ENCODE peak calls at places on chromosome 7, in eight cellular contexts. C, Y, H, F, P, N, U and D are unnamed samples.
A peak's percentile ranks its signal among the peaks of the same experiment; 100 is the strongest.

GRCh38 chr7:79608005-79608404 is 154.5 kb upstream of the MAGI2 start:
- DNase-seq in Y (no peak), F (no peak), C (no peak), P (no peak), N (no peak), U (no peak), H (no peak), D (no peak)

GRCh38 chr7:50595538-50596102 is 30.4 kb upstream of the DDC start:
- DNase-seq in H (no peak), N (no peak), F (peak; percentile 34), Y (peak; percentile 43), C (no peak), P (no peak), U (peak; percentile 65), D (no peak)

GRCh38 chr7:121562274-121562673 is 166.2 kb upstream of the FAM3C start:
- DNase-seq in H (no peak), F (no peak), N (no peak), U (no peak), C (no peak), Y (no peak), P (no peak), D (no peak)

GRCh38 chr7:18087031-18087686 is 59.5 kb upstream of the PRPS1L1 start:
- DNase-seq in C (no peak), H (no peak), Y (no peak), F (no peak), P (peak; percentile 59), U (no peak), N (no peak), D (no peak)

GRCh38 chr7:111438369-111439289 is 123.7 kb downstream of the IMMP2L start:
- DNase-seq in C (no peak), U (no peak), H (no peak), F (no peak), P (no peak), Y (no peak), N (no peak), D (no peak)

GRCh38 chr7:5295039-5296014 is 12.6 kb downstream of the SLC29A4 start:
- DNase-seq in P (no peak), F (no peak), C (no peak), U (no peak), N (no peak), H (no peak), Y (no peak), D (no peak)

GRCh38 chr7:138735399-138735798 is 34.2 kb upstream of the SVOPL start:
- DNase-seq in C (no peak), F (no peak), U (no peak), N (no peak), P (no peak), H (no peak), Y (no peak), D (no peak)

GRCh38 chr7:81600608-81601007 is 169.2 kb downstream of the HGF start:
- DNase-seq in H (no peak), C (no peak), N (no peak), F (no peak), U (no peak), P (no peak), Y (no peak), D (no peak)

GRCh38 chr7:105559926-105560325 is 21.4 kb downstream of the EFCAB10 start:
- DNase-seq in N (no peak), P (no peak), U (no peak), F (no peak), Y (no peak), C (no peak), H (no peak), D (no peak)

GRCh38 chr7:129228633-129229032 is 3.8 kb downstream of the AHCYL2 start:
- DNase-seq in Y (no peak), N (no peak), P (no peak), H (no peak), C (no peak), F (no peak), U (no peak), D (no peak)

GRCh38 chr7:50652400-50653115 is 87.4 kb upstream of the DDC start:
- DNase-seq in P (no peak), Y (no peak), C (no peak), N (no peak), H (no peak), F (no peak), U (no peak), D (no peak)

GRCh38 chr7:63925626-63926460 is 72.8 kb upstream of the ZNF722 start:
- DNase-seq in U (peak; percentile 82), N (peak; percentile 64), Y (peak; percentile 94), C (peak; percentile 93), H (peak; percentile 92), F (no peak), P (peak; percentile 96), D (peak; percentile 94)

GRCh38 chr7:140261522-140261921 is 84.7 kb upstream of the KDM7A start:
- DNase-seq in F (no peak), N (no peak), P (no peak), U (no peak), Y (no peak), H (no peak), C (no peak), D (no peak)

GRCh38 chr7:84372712-84373111 is 178.1 kb upstream of the SEMA3A start:
- DNase-seq in Y (no peak), H (no peak), N (no peak), F (no peak), U (no peak), C (no peak), P (no peak), D (no peak)

GRCh38 chr7:135980665-135981180 is 3.6 kb upstream of the MTPN start:
- DNase-seq in F (no peak), C (no peak), Y (no peak), U (no peak), P (no peak), N (peak; percentile 14), H (peak; percentile 21), D (peak; percentile 56)

GRCh38 chr7:150941983-150942590 is 36.0 kb downstream of the KCNH2 start:
- DNase-seq in H (no peak), P (peak; percentile 82), Y (no peak), F (no peak), U (no peak), C (peak; percentile 60), N (no peak), D (peak; percentile 68)

GRCh38 chr7:152521420-152522337 is 85.9 kb upstream of the KMT2C start:
- DNase-seq in C (no peak), H (no peak), F (no peak), Y (no peak), N (no peak), P (no peak), U (no peak), D (peak; percentile 20)

GRCh38 chr7:128841961-128842673 is 11.9 kb downstream of the FLNC start:
- DNase-seq in U (peak; percentile 83), C (peak; percentile 68), Y (peak; percentile 32), H (peak; percentile 36), N (no peak), F (no peak), P (no peak), D (peak; percentile 48)

GRCh38 chr7:155489862-155490696 is 32.1 kb downstream of the EN2 start:
- DNase-seq in U (no peak), N (no peak), P (peak; percentile 78), C (no peak), F (no peak), Y (no peak), H (no peak), D (no peak)

GRCh38 chr7:11221931-11222330 is 248.3 kb downstream of the PHF14 start:
- DNase-seq in C (no peak), U (no peak), F (no peak), H (no peak), Y (no peak), P (no peak), N (no peak), D (no peak)

DNA sequence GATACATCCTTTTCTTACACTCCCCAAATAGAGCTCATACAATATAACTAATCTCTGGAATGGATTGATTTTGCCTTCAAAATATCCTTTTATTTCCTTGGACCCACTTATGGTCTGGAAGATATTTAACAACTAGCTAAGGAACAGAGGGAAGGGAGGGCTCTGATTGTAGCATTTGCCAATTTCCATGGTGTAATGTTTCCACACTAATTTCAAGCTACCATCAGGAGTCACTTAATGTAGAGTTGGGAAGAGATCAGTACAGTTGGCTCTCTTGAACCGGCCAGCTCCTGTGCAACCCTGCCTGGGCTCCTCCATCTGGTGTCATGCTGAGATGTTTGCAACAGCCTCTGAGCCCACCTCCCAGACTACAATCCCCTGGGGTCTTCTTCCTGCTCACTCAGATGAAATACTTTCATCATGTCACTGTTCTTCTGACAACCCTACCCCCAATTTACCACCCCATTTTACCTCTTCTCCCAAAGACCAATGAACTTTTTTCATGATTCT is 8.0 kb upstream of the IL6 start:
- DNase-seq in Y (no peak), H (no peak), N (no peak), C (no peak), P (no peak), F (no peak), U (no peak), D (no peak)
- H3K27ac ChIP-seq in Y (no peak overlapping the region), H (no peak overlapping the region), N (no peak overlapping the region), C (no peak overlapping the region), P (no peak overlapping the region), F (no peak overlapping the region), U (peak overlapping the region; percentile 67), D (no peak overlapping the region)

GRCh38 chr7:30779574-30779973 is 8.4 kb downstream of the MINDY4 start:
- DNase-seq in U (no peak), N (no peak), P (no peak), H (no peak), F (no peak), C (no peak), Y (no peak), D (no peak)
- TF ChIP-seq POLR2A in U (no peak), N (no peak), P (no peak), H (no peak), F (no peak), C (no peak), Y (no peak), D (no peak)

GRCh38 chr7:47252706-47253105 is 329.2 kb downstream of the TNS3 start:
- DNase-seq in Y (no peak), U (no peak), F (no peak), H (no peak), C (no peak), N (no peak), P (no peak), D (no peak)
- TF ChIP-seq CTCF in Y (no peak), U (no peak), F (no peak), H (no peak), C (no peak), N (no peak), P (no peak), D (no peak)

DNA sequence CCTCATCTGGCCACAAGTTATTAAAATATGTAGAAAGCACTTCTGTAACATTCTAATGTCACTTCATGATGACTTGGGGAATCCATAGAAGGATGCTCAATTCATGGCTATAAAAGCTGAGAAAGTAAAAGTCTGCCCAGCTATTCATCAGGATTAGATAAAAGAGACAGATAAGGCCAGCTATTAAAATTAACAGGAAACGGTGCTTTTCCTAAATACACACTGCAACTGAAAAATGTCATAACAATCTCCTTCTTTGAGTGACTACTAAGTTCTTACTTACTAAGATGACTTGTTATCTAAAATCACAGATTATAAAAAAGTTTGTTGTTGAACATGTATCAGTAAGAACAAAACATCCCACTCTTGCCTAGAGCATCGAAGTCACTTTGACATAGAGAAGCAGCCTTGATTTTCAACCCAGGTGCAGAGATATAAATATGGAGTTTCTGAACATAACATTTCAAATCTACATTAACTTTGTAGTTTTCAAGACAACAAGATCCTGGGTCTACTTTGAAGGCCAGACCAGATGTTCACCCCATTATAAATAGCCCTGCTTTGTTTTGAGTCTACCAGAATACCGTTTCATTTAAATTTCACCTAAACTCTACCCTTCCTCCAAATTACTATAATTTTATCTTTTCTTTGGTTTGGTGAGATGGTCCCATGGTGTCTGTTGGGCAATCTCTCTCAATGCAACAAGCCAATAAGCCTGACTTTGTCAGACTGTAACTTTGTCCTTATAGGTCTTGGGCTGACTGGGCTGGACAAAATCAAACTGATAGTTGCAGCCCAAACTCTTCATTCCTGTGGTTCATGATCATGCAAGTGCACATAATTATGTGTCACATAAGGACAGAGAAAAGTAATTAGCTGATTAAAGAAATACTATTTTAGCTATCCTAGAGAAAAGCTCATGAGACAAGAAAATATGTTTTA is 24.0 kb downstream of the HYCC1 start:
- DNase-seq in Y (no peak), F (no peak), P (no peak), U (no peak), C (no peak), H (no peak), N (no peak), D (no peak)
- H3K27ac ChIP-seq in Y (no peak overlapping the region), F (no peak overlapping the region), P (no peak overlapping the region), U (no peak overlapping the region), C (no peak overlapping the region), H (no peak overlapping the region), N (no peak overlapping the region), D (no peak overlapping the region)